ENCODE peak calls at places on chromosomes 12 and 14, in nine cellular contexts. V, I, W, J, N, B, C, E and G are unnamed samples.

GRCh38 chr14:87497301-87497700 is 495.7 kb downstream of the GALC start:
- DNase-seq in V (no peak), I (no peak), W (no peak), J (no peak), N (no peak), B (no peak), C (no peak), E (no peak), G (no peak)

GRCh38 chr12:117897379-117898161 is 71.2 kb downstream of the KSR2 start:
- DNase-seq in V (no peak), I (no peak), W (no peak), J (no peak), N (no peak), B (no peak), C (no peak), E (no peak), G (no peak)

GRCh38 chr14:33979613-33980276 is 28.9 kb upstream of the EGLN3 start:
- DNase-seq in V (no peak), I (no peak), W (no peak), J (no peak), N (no peak), B (no peak), C (no peak), E (no peak), G (no peak)

GRCh38 chr14:37595809-37596595 is 573 bp downstream of the TTC6 start:
- DNase-seq in V (no peak), I (no peak), W (peak; percentile 92), J (no peak), N (no peak), B (no peak), C (peak; percentile 76), E (peak; percentile 71), G (peak; percentile 63)

GRCh38 chr14:73443758-73444157 is 14.6 kb downstream of the NUMB start:
- DNase-seq in V (no peak), I (no peak), W (no peak), J (no peak), N (no peak), B (no peak), C (no peak), E (no peak), G (no peak)

GRCh38 chr12:1047898-1048660 is 57.1 kb downstream of the ERC1 start:
- DNase-seq in V (no peak), I (no peak), W (no peak), J (no peak), N (no peak), B (no peak), C (peak; percentile 71), E (no peak), G (peak; percentile 53)

GRCh38 chr12:110073049-110073831 is 24.9 kb upstream of the C12orf76 start:
- DNase-seq in V (no peak), I (no peak), W (no peak), J (no peak), N (no peak), B (no peak), C (peak; percentile 26), E (no peak), G (no peak)

GRCh38 chr14:81301371-81301770 is 80.6 kb upstream of the GTF2A1 start:
- DNase-seq in V (no peak), I (no peak), W (no peak), J (no peak), N (no peak), B (no peak), C (no peak), E (no peak), G (no peak)

GRCh38 chr12:106732890-106733289 is 41.6 kb upstream of the RIC8B start:
- DNase-seq in V (no peak), I (no peak), W (no peak), J (no peak), N (no peak), B (no peak), C (no peak), E (no peak), G (no peak)

GRCh38 chr12:106739318-106739717 is 35.2 kb upstream of the RIC8B start:
- DNase-seq in V (no peak), I (no peak), W (no peak), J (no peak), N (no peak), B (no peak), C (no peak), E (no peak), G (no peak)

GRCh38 chr12:106733660-106734059 is 40.8 kb upstream of the RIC8B start:
- DNase-seq in V (no peak), I (no peak), W (no peak), J (no peak), N (no peak), B (no peak), C (no peak), E (no peak), G (no peak)

GRCh38 chr12:106739815-106740552 is 34.5 kb upstream of the RIC8B start:
- DNase-seq in V (no peak), I (no peak), W (no peak), J (no peak), N (no peak), B (peak; percentile 55), C (no peak), E (no peak), G (no peak)

DNA sequence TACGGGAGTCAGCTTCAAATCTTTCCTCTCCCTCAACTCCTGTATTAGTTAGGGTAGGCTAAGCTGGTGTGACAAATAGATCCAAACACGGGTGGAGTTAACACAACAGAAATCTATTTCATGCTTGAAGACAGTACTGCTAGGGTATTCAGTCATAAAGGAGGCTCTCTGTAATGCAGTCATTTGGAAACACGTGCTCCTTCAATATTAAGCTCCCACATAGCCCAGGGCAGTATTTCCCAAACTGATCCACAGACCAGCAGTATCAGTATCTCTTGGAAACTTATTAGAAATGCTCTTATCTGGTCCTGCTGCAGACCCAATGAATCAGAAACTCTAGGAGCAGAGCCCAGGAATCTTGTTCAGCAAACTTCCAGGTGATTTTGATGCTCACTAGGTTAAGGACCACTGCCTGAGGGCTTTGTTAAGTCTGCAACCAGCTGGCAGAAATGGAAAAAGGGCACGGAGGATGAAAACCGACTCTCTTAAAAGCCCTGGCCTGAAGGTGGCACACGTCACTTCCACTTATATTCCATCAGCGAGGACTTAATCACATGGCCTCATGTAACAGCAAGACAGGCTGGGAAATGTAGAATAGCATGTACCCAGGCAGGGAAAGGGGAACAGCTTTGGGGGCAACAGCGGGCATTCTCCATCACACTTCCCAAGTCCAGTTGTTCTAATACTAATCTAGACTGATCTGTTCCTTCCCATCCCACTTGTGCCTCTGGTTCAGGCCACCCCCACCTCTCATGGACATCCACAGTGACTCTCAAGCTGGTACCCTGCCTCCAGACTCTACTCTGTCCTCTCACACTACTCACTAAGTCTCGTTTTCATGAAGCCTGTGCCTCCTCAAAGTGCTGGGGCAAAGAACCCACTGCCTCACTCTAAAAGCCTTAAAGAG is 38.2 kb upstream of the RIC8B start:
- DNase-seq in V (no peak), I (no peak), W (no peak), J (no peak), N (no peak), B (no peak), C (peak; percentile 30), E (no peak), G (no peak)
- TF ChIP-seq CTCF in V (no peak), I (no peak), W (no peak), J (peak; percentile 31), N (no peak), B (no peak), C (peak; percentile 8), E (no peak), G (no peak)

DNA sequence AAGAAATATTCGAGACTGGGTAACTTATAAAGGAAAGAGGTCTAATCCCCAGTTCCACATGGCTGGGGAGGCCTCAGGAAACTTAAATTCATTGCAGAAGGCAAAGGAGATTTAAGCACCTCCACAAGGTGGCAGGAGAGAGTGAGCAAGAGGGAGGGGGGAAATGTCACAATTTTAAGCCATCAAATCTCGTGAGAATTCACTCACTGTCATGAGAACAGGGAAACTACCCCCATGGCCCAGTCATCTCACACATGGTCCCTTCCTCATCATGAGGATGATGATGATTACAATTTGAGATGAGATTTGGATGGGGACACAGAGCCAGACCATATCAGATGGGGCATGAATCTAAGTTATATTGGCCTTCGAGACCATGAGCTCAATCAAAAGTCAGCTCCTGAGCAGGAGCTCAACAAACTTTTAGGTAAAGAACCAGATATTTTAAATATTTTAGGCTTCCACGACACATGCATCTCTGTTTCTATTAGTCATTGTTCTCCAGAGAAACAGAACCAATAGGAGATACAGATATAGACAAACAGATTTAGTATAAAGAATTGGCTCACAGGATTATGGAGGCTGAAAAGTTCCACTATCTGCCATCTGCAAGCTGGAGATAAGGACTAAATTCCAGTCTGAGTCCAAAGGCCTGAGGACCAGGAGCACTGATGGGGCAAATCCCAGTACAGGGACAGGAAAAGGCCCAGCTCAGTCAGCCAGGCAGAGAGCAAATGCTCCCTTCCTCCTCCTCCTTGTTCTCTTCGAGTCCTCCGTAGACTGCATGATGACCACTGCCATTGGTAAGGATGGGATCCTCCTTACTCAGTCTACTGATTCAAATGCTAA is 24.9 kb downstream of the DGLUCY start:
- DNase-seq in V (no peak), I (peak; percentile 33), W (peak; percentile 50), J (no peak), N (no peak), B (peak; percentile 10), C (peak; percentile 80), E (peak; percentile 31), G (no peak)
- TF ChIP-seq CTCF in V (peak; percentile 21), I (peak; percentile 59), W (peak; percentile 40), J (peak; percentile 76), N (peak; percentile 61), B (peak; percentile 69), C (peak; percentile 72), E (peak; percentile 55), G (peak; percentile 69)

DNA sequence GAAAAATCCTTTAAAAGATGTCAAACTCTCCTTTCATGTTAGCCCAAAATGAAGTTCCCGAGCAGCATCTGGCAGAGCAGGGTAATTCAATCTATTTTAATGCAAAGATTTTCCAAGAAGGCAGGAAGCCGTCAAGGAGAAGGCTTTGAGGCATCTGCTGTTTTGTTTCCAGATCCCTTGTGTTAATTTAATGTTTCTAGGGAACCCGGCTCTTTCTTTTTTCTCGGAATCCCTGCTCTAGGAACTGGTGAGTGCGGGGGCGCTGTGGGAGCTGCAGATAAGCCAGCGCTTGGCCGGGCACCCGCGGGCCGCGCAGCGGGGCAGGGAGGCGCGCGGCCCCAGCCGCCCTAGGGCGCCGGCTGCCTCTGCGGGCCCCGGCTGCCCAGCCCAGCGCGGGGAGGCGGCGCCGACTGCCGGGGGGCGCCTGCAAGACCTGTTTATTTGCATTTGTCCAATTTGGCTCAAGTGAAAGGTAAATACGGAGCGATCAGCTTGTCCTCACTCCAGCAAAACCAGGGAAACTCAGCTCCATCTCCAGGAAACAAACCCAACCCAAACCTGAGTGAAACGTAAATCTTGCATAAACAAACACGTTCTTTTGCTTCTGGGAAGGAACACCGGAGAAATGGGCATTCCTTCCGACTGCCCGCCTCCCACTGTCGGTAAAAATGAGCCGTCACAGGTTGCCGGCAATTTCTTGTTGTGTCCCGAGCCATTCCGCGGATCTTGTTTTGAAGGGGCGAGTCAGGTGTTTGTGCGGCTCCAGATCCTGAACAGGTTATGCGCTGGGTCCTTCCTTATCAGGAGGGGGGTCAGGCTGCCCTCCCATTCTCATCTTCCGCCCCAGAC is 65.1 kb downstream of the CRADD start:
- DNase-seq in V (peak; percentile 39), I (no peak), W (peak; percentile 78), J (peak; percentile 13), N (peak; percentile 33), B (peak; percentile 63), C (peak; percentile 70), E (peak; percentile 79), G (no peak)
- TF ChIP-seq CTCF in V (peak; percentile 40), I (no peak), W (peak; percentile 32), J (peak; percentile 33), N (no peak), B (peak; percentile 38), C (peak; percentile 28), E (peak; percentile 34), G (no peak)

GRCh38 chr14:71206766-71207371 is 299.6 kb downstream of the PCNX1 start:
- DNase-seq in V (peak; percentile 53), I (no peak), W (peak; percentile 76), J (no peak), N (no peak), B (peak; percentile 80), C (no peak), E (no peak), G (no peak)

GRCh38 chr14:71206123-71206522 is 298.9 kb downstream of the PCNX1 start:
- DNase-seq in V (no peak), I (no peak), W (no peak), J (no peak), N (no peak), B (no peak), C (no peak), E (no peak), G (no peak)

GRCh38 chr14:71212093-71212492 is 304.8 kb downstream of the PCNX1 start:
- DNase-seq in V (no peak), I (no peak), W (no peak), J (no peak), N (no peak), B (no peak), C (no peak), E (no peak), G (no peak)

GRCh38 chr14:71209888-71210287 is 302.6 kb downstream of the PCNX1 start:
- DNase-seq in V (no peak), I (no peak), W (no peak), J (no peak), N (no peak), B (no peak), C (no peak), E (no peak), G (no peak)

GRCh38 chr14:71208702-71209357 is 301.6 kb downstream of the PCNX1 start:
- DNase-seq in V (no peak), I (no peak), W (no peak), J (no peak), N (no peak), B (no peak), C (no peak), E (no peak), G (no peak)
- TF ChIP-seq CTCF in V (no peak), I (peak; percentile 14), W (peak; percentile 16), J (peak; percentile 22), N (no peak), B (peak; percentile 30), C (peak; percentile 64), E (peak; percentile 32), G (no peak)